ENCODE peak calls at places on chromosomes 4 and X, in seven cellular contexts. F is NCI-H1048; V is HCT116; E is head of caudate nucleus; J is cardiac muscle cell; D is activated CD4-positive, alpha-beta T cell treated with anti-CD3 and anti-CD28 coated beads for 24 hours; L is Right ventricle myocardium superior. Y is an unnamed sample.

GRCh38 chrX:133812382-133812781 is 173.0 kb downstream of the GPC3 start:
- DNase-seq in D (no peak), V (no peak), J (peak), F (no peak), E (no peak), L (no peak), Y (no peak)

GRCh38 chrX:13179100-13179499 is 134.7 kb upstream of the FAM9C start:
- DNase-seq in V (no peak), J (no peak), E (no peak), D (no peak), L (no peak), F (no peak), Y (no peak)

GRCh38 chr4:103075894-103076776 is at the start of gene SLC9B2:
- DNase-seq in L (peak), J (peak), D (peak), E (peak), F (no peak), V (peak), Y (peak)

GRCh38 chr4:129278868-129279267 is 182.9 kb downstream of the C4orf33 start:
- DNase-seq in F (no peak), D (no peak), V (no peak), J (no peak), E (no peak), L (no peak), Y (no peak)

GRCh38 chrX:134172588-134173259 is 64.3 kb upstream of the CCDC160 start:
- DNase-seq in D (no peak), V (no peak), F (no peak), L (peak), E (peak), J (peak), Y (no peak)

GRCh38 chr4:166538491-166539005 is 665.5 kb downstream of the TLL1 start:
- DNase-seq in E (no peak), J (no peak), L (no peak), V (no peak), D (no peak), F (no peak), Y (no peak)

GRCh38 chr4:16627999-16628398 is 270.4 kb downstream of the LDB2 start:
- DNase-seq in E (no peak), F (no peak), V (no peak), D (no peak), J (no peak), L (no peak), Y (no peak)

GRCh38 chrX:151738751-151739150 is 4.2 kb downstream of the CNGA2 start:
- DNase-seq in D (no peak), E (no peak), J (no peak), F (no peak), L (no peak), V (no peak), Y (no peak)

GRCh38 chrX:74421181-74422028 is at the start of gene SLC16A2:
- DNase-seq in D (no peak), E (peak), F (no peak), J (peak), L (peak), V (no peak), Y (peak)

GRCh38 chrX:150935466-150935865 is 37.0 kb upstream of the CD99L2 start:
- DNase-seq in F (no peak), L (no peak), E (no peak), J (no peak), V (no peak), D (no peak), Y (no peak)

GRCh38 chr4:106583567-106583966 is 215.0 kb upstream of the GIMD1 start:
- DNase-seq in D (no peak), L (no peak), V (peak), E (no peak), F (no peak), J (no peak), Y (no peak)

GRCh38 chr4:128810331-128810870 is 901 bp downstream of the JADE1 start:
- DNase-seq in F (no peak), J (peak), L (peak), E (no peak), D (peak), V (peak), Y (no peak)

GRCh38 chrX:121000589-121000988 is 15.0 kb upstream of the CT47A1 start:
- DNase-seq in V (peak), F (no peak), E (no peak), L (no peak), J (no peak), D (no peak), Y (no peak)

GRCh38 chr4:2583092-2583491 is 46.6 kb downstream of the FAM193A start:
- DNase-seq in D (no peak), F (no peak), L (no peak), E (no peak), J (no peak), V (no peak), Y (no peak)

GRCh38 chr4:124144302-124144701 is 568.2 kb downstream of the ANKRD50 start:
- DNase-seq in L (no peak), D (no peak), J (no peak), E (no peak), F (no peak), V (no peak), Y (no peak)

GRCh38 chrX:49291615-49292337 is 11.7 kb upstream of the GAGE10 start:
- DNase-seq in J (peak), E (peak), L (peak), V (peak), F (peak), D (peak), Y (peak)

GRCh38 chr4:3747582-3747906 is 18.6 kb upstream of the ADRA2C start:
- DNase-seq in F (no peak), D (no peak), J (peak), V (no peak), E (no peak), L (no peak), Y (no peak)

GRCh38 chr4:3031357-3032064 is 42.8 kb downstream of the HTT-AS start:
- DNase-seq in D (no peak), E (no peak), L (peak), F (no peak), V (no peak), J (no peak), Y (no peak)

GRCh38 chr4:7429069-7429416 is 5.7 kb downstream of the PSAPL1 start:
- DNase-seq in E (no peak), J (no peak), L (peak), V (no peak), D (no peak), F (no peak), Y (no peak)

GRCh38 chr4:155758500-155759371 is at the start of gene GUCY1B1:
- DNase-seq in E (peak), J (peak), V (no peak), D (peak), F (peak), L (peak), Y (peak)

GRCh38 chr4:78569291-78569821 is 17.8 kb downstream of the ANXA3 start:
- DNase-seq in J (no peak), E (no peak), L (no peak), D (no peak), F (no peak), V (peak), Y (no peak)

GRCh38 chr4:26321326-26322276 is 787 bp downstream of the RBPJ start:
- DNase-seq in J (peak), D (no peak), L (peak), F (no peak), E (peak), V (no peak), Y (no peak)

GRCh38 chr4:17494258-17494657 is 17.6 kb downstream of the QDPR start:
- DNase-seq in E (peak), V (no peak), D (no peak), F (no peak), J (no peak), L (no peak), Y (no peak)

GRCh38 chr4:186726440-186727148 is 2.9 kb upstream of the FAT1 start:
- DNase-seq in E (peak), D (no peak), F (peak), L (peak), V (peak), J (peak), Y (peak)

GRCh38 chr4:114378306-114378903 is 220.2 kb upstream of the UGT8 start:
- DNase-seq in L (no peak), D (no peak), V (no peak), E (no peak), J (no peak), F (no peak), Y (no peak)

GRCh38 chr4:123481034-123481433 is 84.4 kb downstream of the SPRY1 start:
- DNase-seq in D (no peak), V (no peak), J (peak), L (no peak), E (no peak), F (no peak), Y (no peak)

GRCh38 chr4:68176500-68176899 is 46.8 kb upstream of the TMPRSS11F start:
- DNase-seq in D (no peak), J (no peak), V (no peak), L (no peak), E (no peak), F (no peak), Y (no peak)

GRCh38 chrX:85052636-85053343 is 49.1 kb downstream of the APOOL start:
- DNase-seq in L (no peak), F (no peak), E (no peak), V (peak), D (no peak), J (no peak), Y (no peak)

GRCh38 chr4:76702440-76703122 is 195.4 kb downstream of the SOWAHB start:
- DNase-seq in F (no peak), V (no peak), J (no peak), D (no peak), E (no peak), L (no peak), Y (no peak)